ENCODE peak calls at places on chromosome 10, in eight cellular contexts. Q, F, U, B, C, X, E and Z are unnamed samples.

GRCh38 chr10:92184977-92185376 is 105.9 kb downstream of the CPEB3 start:
- DNase-seq in Q (no peak), F (no peak), U (no peak), B (no peak), C (no peak), X (no peak), E (no peak), Z (no peak)

GRCh38 chr10:124092270-124093075 is 925 bp downstream of the CHST15 start:
- DNase-seq in Q (no peak), F (peak), U (peak), B (peak), C (peak), X (no peak), E (no peak), Z (peak)

GRCh38 chr10:71320592-71320991 is 1.5 kb downstream of the SLC29A3 start:
- DNase-seq in Q (no peak), F (no peak), U (no peak), B (no peak), C (no peak), X (no peak), E (no peak), Z (no peak)

GRCh38 chr10:70558871-70559810 is 43.4 kb downstream of the PRF1 start:
- DNase-seq in Q (no peak), F (peak), U (peak), B (no peak), C (peak), X (no peak), E (no peak), Z (no peak)

GRCh38 chr10:36280886-36281499 is 638.9 kb upstream of the FZD8 start:
- DNase-seq in Q (no peak), F (no peak), U (no peak), B (no peak), C (no peak), X (no peak), E (no peak), Z (no peak)

GRCh38 chr10:16685551-16685950 is 131.7 kb downstream of the RSU1 start:
- DNase-seq in Q (no peak), F (no peak), U (no peak), B (no peak), C (no peak), X (no peak), E (no peak), Z (no peak)

GRCh38 chr10:103062854-103063642 is 130.0 kb downstream of the NT5C2 start:
- DNase-seq in Q (no peak), F (no peak), U (no peak), B (peak), C (no peak), X (no peak), E (no peak), Z (no peak)

GRCh38 chr10:73968101-73968515 is 29.8 kb upstream of the VCL start:
- DNase-seq in Q (no peak), F (no peak), U (no peak), B (no peak), C (peak), X (no peak), E (no peak), Z (peak)

GRCh38 chr10:132523561-132524442 is 13.8 kb upstream of the INPP5A start:
- DNase-seq in Q (no peak), F (no peak), U (no peak), B (no peak), C (no peak), X (no peak), E (no peak), Z (no peak)

GRCh38 chr10:71561003-71561577 is 158.5 kb downstream of the C10orf105 start:
- DNase-seq in Q (no peak), F (no peak), U (no peak), B (no peak), C (no peak), X (no peak), E (no peak), Z (no peak)

GRCh38 chr10:48582970-48583369 is 21.9 kb downstream of the ARHGAP22 start:
- DNase-seq in Q (no peak), F (no peak), U (no peak), B (peak), C (no peak), X (no peak), E (no peak), Z (no peak)

GRCh38 chr10:95333997-95334792 is 43.4 kb upstream of the PDLIM1 start:
- DNase-seq in Q (no peak), F (peak), U (peak), B (peak), C (no peak), X (no peak), E (peak), Z (peak)

GRCh38 chr10:102633282-102633681 is 11.0 kb upstream of the TRIM8 start:
- DNase-seq in Q (no peak), F (no peak), U (peak), B (no peak), C (no peak), X (no peak), E (no peak), Z (peak)

GRCh38 chr10:124994573-124995473 is 52.9 kb downstream of the ZRANB1 start:
- DNase-seq in Q (no peak), F (no peak), U (no peak), B (no peak), C (no peak), X (no peak), E (no peak), Z (no peak)

GRCh38 chr10:51075802-51076201 is 1.5 kb downstream of the PRKG1 start:
- DNase-seq in Q (no peak), F (no peak), U (no peak), B (no peak), C (no peak), X (no peak), E (no peak), Z (no peak)

GRCh38 chr10:24951201-24952145 is 933 bp downstream of the PRTFDC1 start:
- DNase-seq in Q (no peak), F (no peak), U (peak), B (peak), C (no peak), X (no peak), E (no peak), Z (peak)

GRCh38 chr10:18606051-18606730 is 45.2 kb downstream of the NSUN6 start:
- DNase-seq in Q (no peak), F (no peak), U (no peak), B (no peak), C (no peak), X (no peak), E (no peak), Z (peak)

GRCh38 chr10:121687094-121687850 is 89.0 kb upstream of the FGFR2 start:
- DNase-seq in Q (no peak), F (no peak), U (no peak), B (no peak), C (no peak), X (no peak), E (no peak), Z (no peak)

GRCh38 chr10:97701438-97702064 is 12.0 kb upstream of the MARVELD1 start:
- DNase-seq in Q (peak), F (no peak), U (peak), B (no peak), C (no peak), X (peak), E (no peak), Z (peak)

GRCh38 chr10:96683065-96683464 is 37.2 kb downstream of the PIK3AP1 start:
- DNase-seq in Q (no peak), F (no peak), U (peak), B (no peak), C (no peak), X (no peak), E (no peak), Z (peak)

GRCh38 chr10:133461027-133461426 is 7.3 kb downstream of the SCART1 start:
- DNase-seq in Q (no peak), F (peak), U (no peak), B (no peak), C (no peak), X (no peak), E (no peak), Z (no peak)

GRCh38 chr10:70367195-70367796 is 15.1 kb downstream of the LRRC20 start:
- DNase-seq in Q (no peak), F (no peak), U (peak), B (no peak), C (no peak), X (no peak), E (no peak), Z (peak)

GRCh38 chr10:42988069-42988468 is 88.8 kb upstream of the RET start:
- DNase-seq in Q (no peak), F (no peak), U (no peak), B (no peak), C (no peak), X (no peak), E (no peak), Z (no peak)

GRCh38 chr10:67815571-67816059 is 22.4 kb downstream of the DNAJC12 start:
- DNase-seq in Q (no peak), F (no peak), U (no peak), B (no peak), C (no peak), X (no peak), E (no peak), Z (no peak)

GRCh38 chr10:31090894-31091607 is 59.4 kb upstream of the ZNF438 start:
- DNase-seq in Q (no peak), F (no peak), U (no peak), B (no peak), C (no peak), X (no peak), E (no peak), Z (no peak)

GRCh38 chr10:29648114-29648982 is 13.6 kb upstream of the SVIL start:
- DNase-seq in Q (no peak), F (no peak), U (peak), B (no peak), C (no peak), X (no peak), E (no peak), Z (peak)

GRCh38 chr10:71840177-71840711 is 10.8 kb downstream of the PSAP start:
- DNase-seq in Q (peak), F (no peak), U (peak), B (peak), C (no peak), X (no peak), E (peak), Z (peak)

GRCh38 chr10:71776528-71776927 is 3.2 kb upstream of the VSIR start:
- DNase-seq in Q (no peak), F (no peak), U (no peak), B (no peak), C (no peak), X (no peak), E (no peak), Z (no peak)

GRCh38 chr10:69757206-69757552 is 44.5 kb upstream of the COL13A1 start:
- DNase-seq in Q (no peak), F (no peak), U (no peak), B (no peak), C (no peak), X (no peak), E (no peak), Z (no peak)

GRCh38 chr10:16788125-16788524 is 29.1 kb downstream of the RSU1 start:
- DNase-seq in Q (no peak), F (no peak), U (no peak), B (no peak), C (no peak), X (no peak), E (no peak), Z (no peak)

GRCh38 chr10:84406592-84406991 is 78.2 kb downstream of the CCSER2 start:
- DNase-seq in Q (no peak), F (no peak), U (no peak), B (no peak), C (no peak), X (no peak), E (no peak), Z (no peak)

GRCh38 chr10:71443676-71444075 is 47.0 kb downstream of the CDH23 start:
- DNase-seq in Q (no peak), F (no peak), U (no peak), B (no peak), C (no peak), X (no peak), E (no peak), Z (no peak)